ENCODE peak calls at places on chromosomes 13 and 19, in eight cellular contexts. L, G, T, R, X, N, M and Z are unnamed samples.

GRCh38 chr19:32039446-32039845 is 306.0 kb upstream of the ZNF507 start:
- DNase-seq in X (no peak), N (no peak), L (no peak), R (no peak), M (no peak), G (no peak), T (no peak), Z (no peak)

GRCh38 chr19:15453906-15454305 is 4.2 kb upstream of the WIZ start:
- DNase-seq in L (no peak), X (no peak), N (no peak), R (no peak), T (no peak), M (no peak), G (no peak), Z (no peak)

GRCh38 chr19:48121909-48122371 is 11.3 kb upstream of the PLA2G4C start:
- DNase-seq in T (peak; percentile 17), R (no peak), L (peak; percentile 51), N (peak; percentile 64), X (no peak), G (no peak), M (no peak), Z (no peak)

GRCh38 chr13:76387561-76387960 is 498.6 kb downstream of the KCTD12 start:
- DNase-seq in T (no peak), L (no peak), N (no peak), X (no peak), R (no peak), G (no peak), M (no peak), Z (no peak)

GRCh38 chr19:13835791-13836723 is 40.8 kb downstream of the ZSWIM4 start:
- DNase-seq in M (no peak), X (peak; percentile 48), T (peak; percentile 40), G (no peak), R (no peak), L (peak; percentile 47), N (no peak), Z (no peak)

GRCh38 chr19:5534787-5535586 is 32.8 kb downstream of the TINCR start:
- DNase-seq in N (no peak), T (no peak), X (no peak), G (no peak), R (no peak), M (no peak), L (no peak), Z (no peak)

GRCh38 chr19:11361771-11362731 is 6.8 kb downstream of the PLPPR2 start:
- DNase-seq in G (no peak), N (no peak), X (no peak), L (no peak), R (no peak), M (no peak), T (no peak), Z (no peak)

GRCh38 chr19:18500820-18501219 is 21.1 kb downstream of the ELL start:
- DNase-seq in M (no peak), X (no peak), R (no peak), G (no peak), T (peak; percentile 57), N (no peak), L (no peak), Z (no peak)

GRCh38 chr13:104105418-104106355 is 1039.5 kb upstream of the SLC10A2 start:
- DNase-seq in X (no peak), L (no peak), T (no peak), R (no peak), G (no peak), N (peak; percentile 20), M (no peak), Z (no peak)

GRCh38 chr19:6663236-6664187 is 6.4 kb downstream of the TNFSF14 start:
- DNase-seq in M (no peak), G (no peak), R (no peak), T (no peak), X (no peak), N (no peak), L (no peak), Z (no peak)

GRCh38 chr19:3080281-3080680 is 13.9 kb upstream of the GNA11 start:
- DNase-seq in R (no peak), X (no peak), M (no peak), T (peak; percentile 75), N (peak; percentile 77), L (no peak), G (peak; percentile 27), Z (no peak)

GRCh38 chr13:111875922-111876321 is 191.0 kb upstream of the SOX1 start:
- DNase-seq in X (peak; percentile 11), M (no peak), L (no peak), N (no peak), G (no peak), T (no peak), R (no peak), Z (no peak)

GRCh38 chr13:104571161-104571889 is 1505.1 kb upstream of the SLC10A2 start:
- DNase-seq in M (peak; percentile 5), R (no peak), X (peak; percentile 67), N (peak; percentile 88), L (peak; percentile 85), T (peak; percentile 95), G (peak; percentile 41), Z (no peak)

GRCh38 chr13:53200075-53200474 is 171.5 kb downstream of the OLFM4 start:
- DNase-seq in X (no peak), M (no peak), L (no peak), N (no peak), T (no peak), R (no peak), G (no peak), Z (no peak)

GRCh38 chr19:53977991-53978731 is 13.3 kb upstream of the CACNG6 start:
- DNase-seq in M (peak; percentile 99), N (no peak), L (peak; percentile 97), T (peak; percentile 87), R (no peak), X (peak; percentile 42), G (peak; percentile 92), Z (no peak)

GRCh38 chr19:2240881-2241760 is 4.5 kb downstream of the SF3A2 start:
- DNase-seq in M (no peak), R (no peak), L (no peak), G (no peak), X (peak; percentile 46), N (no peak), T (no peak), Z (no peak)

GRCh38 chr19:13930402-13930801 is 7.8 kb downstream of the PODNL1 start:
- DNase-seq in X (no peak), M (no peak), N (no peak), R (no peak), L (no peak), T (no peak), G (no peak), Z (no peak)

GRCh38 chr19:47697863-47698609 is 15.2 kb upstream of the EHD2 start:
- DNase-seq in X (peak; percentile 77), L (peak; percentile 92), T (peak; percentile 84), R (peak; percentile 43), G (peak; percentile 53), N (peak; percentile 60), M (peak; percentile 90), Z (peak; percentile 34)

GRCh38 chr13:113005076-113005865 is 36.3 kb downstream of the MCF2L start:
- DNase-seq in M (no peak), L (no peak), X (no peak), N (no peak), R (no peak), G (no peak), T (no peak), Z (no peak)

GRCh38 chr19:1725100-1726064 is 27.9 kb upstream of the ONECUT3 start:
- DNase-seq in G (no peak), X (no peak), L (peak; percentile 62), M (peak; percentile 85), R (no peak), N (no peak), T (peak; percentile 35), Z (no peak)

GRCh38 chr19:45408121-45408520 is 1.7 kb downstream of the POLR1G start:
- DNase-seq in X (no peak), G (no peak), M (no peak), R (no peak), L (no peak), N (no peak), T (no peak), Z (no peak)

GRCh38 chr13:32737111-32737571 is 150.9 kb downstream of the PDS5B start:
- DNase-seq in L (peak; percentile 28), N (no peak), X (no peak), T (peak; percentile 44), M (no peak), R (no peak), G (no peak), Z (peak; percentile 16)

GRCh38 chr13:110017379-110017778 is 231.0 kb upstream of the IRS2 start:
- DNase-seq in L (peak; percentile 91), T (peak; percentile 81), G (peak; percentile 82), N (peak; percentile 70), M (peak; percentile 66), X (no peak), R (no peak), Z (no peak)

GRCh38 chr19:55611983-55612645 is 6.7 kb downstream of the ZNF865 start:
- DNase-seq in N (no peak), L (no peak), M (no peak), R (no peak), X (no peak), T (no peak), G (no peak), Z (no peak)
- H3K4me3 ChIP-seq in N (no peak overlapping the region), L (no peak overlapping the region), M (no peak overlapping the region), R (no peak overlapping the region), X (no peak overlapping the region), T (no peak overlapping the region), G (no peak overlapping the region), Z (no peak overlapping the region)

DNA sequence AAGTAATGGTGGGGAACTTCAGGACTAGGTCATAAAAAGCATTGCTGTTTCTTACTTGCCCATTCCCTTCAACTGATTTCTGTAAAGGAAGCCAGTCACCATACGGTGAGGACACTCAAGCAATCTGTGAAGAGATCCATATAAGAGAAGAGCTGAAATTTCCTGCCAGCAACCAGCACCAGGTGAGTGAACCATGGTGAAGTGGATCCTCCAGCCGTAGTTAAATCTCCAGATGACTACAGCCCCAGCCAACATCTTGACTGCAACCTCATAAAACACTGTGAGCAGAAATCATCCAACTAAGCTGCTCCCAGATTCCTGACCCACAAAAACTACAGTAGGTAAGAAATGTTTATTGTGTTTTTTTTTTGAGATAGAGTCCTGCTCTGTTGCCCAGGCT is 3.8 kb upstream of the SLC6A16 start:
- DNase-seq in G (no peak), L (no peak), N (no peak), R (no peak), X (no peak), M (no peak), T (no peak), Z (no peak)
- H3K4me3 ChIP-seq in G (no peak overlapping the region), L (no peak overlapping the region), N (no peak overlapping the region), R (no peak overlapping the region), X (no peak overlapping the region), M (no peak overlapping the region), T (no peak overlapping the region), Z (peak overlapping the region; percentile 4)

DNA sequence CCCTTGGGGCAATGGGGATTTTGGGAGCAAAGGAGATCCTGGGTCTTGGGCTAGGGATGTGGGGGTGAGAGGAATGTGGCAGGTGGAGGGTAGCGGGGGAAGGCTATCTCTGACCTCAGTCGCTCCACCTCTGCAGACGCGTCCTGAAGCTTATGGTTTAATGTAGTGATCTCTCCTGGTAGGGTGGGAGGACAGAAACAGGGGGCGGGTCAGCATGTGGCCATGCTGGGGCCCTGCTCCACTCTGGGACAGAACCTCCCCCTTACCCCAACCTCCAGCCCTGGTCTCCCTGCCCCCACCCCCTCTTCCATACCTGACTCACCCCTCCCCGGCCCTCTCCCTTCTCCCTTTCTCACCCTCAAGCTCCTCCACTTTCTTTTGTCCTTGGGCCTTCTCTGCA is 1.4 kb downstream of the BST2 start:
- DNase-seq in X (no peak), L (no peak), G (no peak), M (no peak), N (no peak), T (no peak), R (no peak), Z (no peak)
- H3K4me3 ChIP-seq in X (peak overlapping the region; percentile 16), L (no peak overlapping the region), G (no peak overlapping the region), M (no peak overlapping the region), N (peak overlapping the region; percentile 15), T (no peak overlapping the region), R (peak overlapping the region; percentile 73), Z (peak overlapping the region; percentile 75)

GRCh38 chr19:12481781-12482504 is 2.7 kb downstream of the ZNF709 start:
- DNase-seq in X (no peak), N (no peak), R (no peak), L (no peak), T (no peak), M (no peak), G (no peak), Z (no peak)
- H3K4me3 ChIP-seq in X (no peak overlapping the region), N (no peak overlapping the region), R (no peak overlapping the region), L (no peak overlapping the region), T (no peak overlapping the region), M (no peak overlapping the region), G (no peak overlapping the region), Z (peak overlapping the region; percentile 11)